ENCODE peak calls at places on chromosomes 3 and 15, in four cellular contexts. One of them, this sample, is unnamed.

GRCh38 chr15:32643907-32644445 is 2.5 kb downstream of the SCG5 start:
- DNase-seq in endothelial cell: no peak
- DNase-seq in brain microvascular endothelial cell: peak
- DNase-seq in RWPE1: no peak
- DNase-seq in this sample: no peak

GRCh38 chr3:27723803-27724458 is 1.8 kb upstream of the EOMES start:
- DNase-seq in endothelial cell: no peak
- DNase-seq in brain microvascular endothelial cell: no peak
- DNase-seq in RWPE1: no peak
- DNase-seq in this sample: no peak

GRCh38 chr15:98682992-98683701 is 34.8 kb downstream of the IGF1R start:
- DNase-seq in brain microvascular endothelial cell: no peak
- DNase-seq in RWPE1: peak
- DNase-seq in endothelial cell: no peak
- DNase-seq in this sample: no peak

GRCh38 chr3:185527364-185527763 is 25.0 kb downstream of the LIPH start:
- DNase-seq in RWPE1: no peak
- DNase-seq in endothelial cell: no peak
- DNase-seq in brain microvascular endothelial cell: no peak
- DNase-seq in this sample: no peak

GRCh38 chr3:66450389-66451022 is 50.3 kb downstream of the LRIG1 start:
- DNase-seq in brain microvascular endothelial cell: no peak
- DNase-seq in RWPE1: no peak
- DNase-seq in endothelial cell: no peak
- DNase-seq in this sample: no peak

GRCh38 chr3:97658670-97659285 is 105.8 kb upstream of the ARL6 start:
- DNase-seq in brain microvascular endothelial cell: no peak
- DNase-seq in endothelial cell: peak
- DNase-seq in RWPE1: peak
- DNase-seq in this sample: no peak

GRCh38 chr15:75043509-75044257 is 20.3 kb downstream of the PPCDC start:
- DNase-seq in endothelial cell: no peak
- DNase-seq in brain microvascular endothelial cell: peak
- DNase-seq in RWPE1: no peak
- DNase-seq in this sample: no peak

GRCh38 chr15:49855917-49856637 is 235.2 kb downstream of the DTWD1 start:
- DNase-seq in RWPE1: no peak
- DNase-seq in brain microvascular endothelial cell: peak
- DNase-seq in endothelial cell: no peak
- DNase-seq in this sample: no peak

GRCh38 chr3:139762307-139762706 is 84.5 kb upstream of the NMNAT3 start:
- DNase-seq in endothelial cell: no peak
- DNase-seq in RWPE1: no peak
- DNase-seq in brain microvascular endothelial cell: no peak
- DNase-seq in this sample: no peak

GRCh38 chr3:123409443-123410148 is 39.3 kb downstream of the ADCY5 start:
- DNase-seq in brain microvascular endothelial cell: no peak
- DNase-seq in RWPE1: no peak
- DNase-seq in endothelial cell: no peak
- DNase-seq in this sample: peak

GRCh38 chr3:69090021-69090420 is 5.3 kb downstream of the ARL6IP5 start:
- DNase-seq in endothelial cell: no peak
- DNase-seq in brain microvascular endothelial cell: peak
- DNase-seq in RWPE1: peak
- DNase-seq in this sample: no peak

GRCh38 chr15:47293763-47294162 is 423.5 kb upstream of the SEMA6D start:
- DNase-seq in RWPE1: no peak
- DNase-seq in endothelial cell: no peak
- DNase-seq in brain microvascular endothelial cell: peak
- DNase-seq in this sample: no peak

GRCh38 chr3:16478516-16478915 is 35.0 kb downstream of the RFTN1 start:
- DNase-seq in RWPE1: no peak
- DNase-seq in brain microvascular endothelial cell: peak
- DNase-seq in endothelial cell: no peak
- DNase-seq in this sample: no peak

GRCh38 chr3:187382609-187383151 is 14.5 kb downstream of the RTP4 start:
- DNase-seq in RWPE1: no peak
- DNase-seq in brain microvascular endothelial cell: no peak
- DNase-seq in endothelial cell: no peak
- DNase-seq in this sample: no peak

GRCh38 chr3:32882180-32882579 is 64.4 kb downstream of the TRIM71 start:
- DNase-seq in brain microvascular endothelial cell: no peak
- DNase-seq in RWPE1: no peak
- DNase-seq in endothelial cell: no peak
- DNase-seq in this sample: no peak

DNA sequence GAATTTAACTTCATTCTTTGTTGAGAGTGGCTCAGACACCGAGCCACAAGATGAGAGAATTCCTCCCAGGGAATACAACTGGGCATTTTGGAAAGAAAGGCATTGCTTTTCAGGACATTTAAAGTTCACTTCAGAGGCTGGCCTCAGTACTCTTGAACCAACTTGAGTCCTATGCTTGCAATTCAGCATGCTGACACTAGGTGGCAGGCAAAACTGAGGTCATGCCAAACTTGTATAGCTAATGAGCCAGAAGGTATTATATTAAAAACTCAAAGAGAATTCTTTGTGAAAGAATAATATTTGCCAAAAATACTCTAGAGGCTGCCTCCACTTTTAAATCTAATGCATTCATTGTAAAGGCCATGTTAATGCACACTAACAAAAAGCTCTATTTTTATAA is 104.7 kb downstream of the RARB start:
- DNase-seq in endothelial cell: no peak
- DNase-seq in brain microvascular endothelial cell: peak
- DNase-seq in RWPE1: no peak
- DNase-seq in this sample: no peak
- TF ChIP-seq CTCF in endothelial cell: peak
- TF ChIP-seq CTCF in brain microvascular endothelial cell: peak
- TF ChIP-seq CTCF in RWPE1: peak
- TF ChIP-seq CTCF in this sample: peak

GRCh38 chr3:51975857-51976549 is 1.1 kb downstream of the ABHD14A start:
- DNase-seq in RWPE1: no peak
- DNase-seq in endothelial cell: peak
- DNase-seq in brain microvascular endothelial cell: peak
- DNase-seq in this sample: peak
- TF ChIP-seq CTCF in RWPE1: no peak
- TF ChIP-seq CTCF in endothelial cell: no peak
- TF ChIP-seq CTCF in brain microvascular endothelial cell: peak
- TF ChIP-seq CTCF in this sample: peak

GRCh38 chr3:163939926-163940325 is 1138.4 kb downstream of the SI start:
- DNase-seq in endothelial cell: no peak
- DNase-seq in RWPE1: peak
- DNase-seq in brain microvascular endothelial cell: peak
- DNase-seq in this sample: no peak
- TF ChIP-seq CTCF in endothelial cell: no peak
- TF ChIP-seq CTCF in RWPE1: no peak
- TF ChIP-seq CTCF in brain microvascular endothelial cell: peak
- TF ChIP-seq CTCF in this sample: no peak

DNA sequence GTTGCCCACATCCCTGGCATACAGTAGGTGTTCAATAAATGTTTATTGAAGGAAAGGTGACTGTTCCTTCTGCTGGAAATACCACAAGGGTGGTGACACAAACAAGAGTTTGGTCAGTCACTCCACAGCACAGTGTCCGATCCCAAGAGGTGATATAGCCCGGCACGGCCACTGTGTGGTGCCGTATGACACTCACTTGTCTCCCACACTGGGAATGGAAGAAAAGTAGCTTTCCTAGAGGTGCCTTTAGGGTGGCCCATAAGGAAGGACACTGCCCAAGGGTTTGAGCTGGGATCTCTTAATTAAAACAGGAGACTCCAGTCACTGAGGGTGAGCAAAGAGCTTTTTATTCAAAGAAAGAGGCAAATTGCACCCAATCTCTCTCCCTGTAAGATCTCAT is 40.5 kb downstream of the TGM4 start:
- DNase-seq in brain microvascular endothelial cell: no peak
- DNase-seq in RWPE1: peak
- DNase-seq in endothelial cell: peak
- DNase-seq in this sample: no peak
- TF ChIP-seq CTCF in brain microvascular endothelial cell: peak
- TF ChIP-seq CTCF in RWPE1: no peak
- TF ChIP-seq CTCF in endothelial cell: no peak
- TF ChIP-seq CTCF in this sample: peak

GRCh38 chr15:67118808-67119207 is 53.4 kb downstream of the SMAD3 start:
- DNase-seq in RWPE1: no peak
- DNase-seq in endothelial cell: no peak
- DNase-seq in brain microvascular endothelial cell: no peak
- DNase-seq in this sample: no peak

GRCh38 chr15:67117356-67117755 is 52.0 kb downstream of the SMAD3 start:
- DNase-seq in RWPE1: no peak
- DNase-seq in brain microvascular endothelial cell: no peak
- DNase-seq in endothelial cell: no peak
- DNase-seq in this sample: no peak

GRCh38 chr15:67114846-67115521 is 49.6 kb downstream of the SMAD3 start:
- DNase-seq in RWPE1: no peak
- DNase-seq in endothelial cell: no peak
- DNase-seq in brain microvascular endothelial cell: no peak
- DNase-seq in this sample: no peak

GRCh38 chr15:67115567-67115966 is 50.2 kb downstream of the SMAD3 start:
- DNase-seq in brain microvascular endothelial cell: no peak
- DNase-seq in endothelial cell: no peak
- DNase-seq in RWPE1: no peak
- DNase-seq in this sample: no peak

GRCh38 chr15:67116742-67117141 is 51.3 kb downstream of the SMAD3 start:
- DNase-seq in brain microvascular endothelial cell: no peak
- DNase-seq in endothelial cell: no peak
- DNase-seq in RWPE1: no peak
- DNase-seq in this sample: no peak
- TF ChIP-seq CTCF in brain microvascular endothelial cell: no peak
- TF ChIP-seq CTCF in endothelial cell: no peak
- TF ChIP-seq CTCF in RWPE1: no peak
- TF ChIP-seq CTCF in this sample: no peak

GRCh38 chr15:29451201-29451781 is 181.7 kb upstream of the NSMCE3 start:
- DNase-seq in brain microvascular endothelial cell: no peak
- DNase-seq in endothelial cell: peak
- DNase-seq in RWPE1: no peak
- DNase-seq in this sample: no peak
- TF ChIP-seq CTCF in brain microvascular endothelial cell: peak
- TF ChIP-seq CTCF in endothelial cell: no peak
- TF ChIP-seq CTCF in RWPE1: no peak
- TF ChIP-seq CTCF in this sample: peak

GRCh38 chr3:63015614-63016016 is 140.4 kb upstream of the CADPS start:
- DNase-seq in endothelial cell: peak
- DNase-seq in brain microvascular endothelial cell: no peak
- DNase-seq in RWPE1: no peak
- DNase-seq in this sample: peak
- TF ChIP-seq CTCF in endothelial cell: no peak
- TF ChIP-seq CTCF in brain microvascular endothelial cell: no peak
- TF ChIP-seq CTCF in RWPE1: no peak
- TF ChIP-seq CTCF in this sample: no peak

GRCh38 chr15:51782357-51782896 is 31.0 kb downstream of the TMOD2 start:
- DNase-seq in RWPE1: peak
- DNase-seq in brain microvascular endothelial cell: no peak
- DNase-seq in endothelial cell: no peak
- DNase-seq in this sample: no peak
- TF ChIP-seq CTCF in RWPE1: peak
- TF ChIP-seq CTCF in brain microvascular endothelial cell: peak
- TF ChIP-seq CTCF in endothelial cell: no peak
- TF ChIP-seq CTCF in this sample: peak